ENCODE peak calls at places on chromosome 19, in eight cellular contexts. N, R, I, S, C, L, X and K are unnamed samples.

GRCh38 chr19:47445937-47446402 is 25.7 kb downstream of the SLC8A2 start:
- DNase-seq in N (peak), R (no peak), I (peak), S (peak), C (peak), L (peak), X (no peak), K (no peak)

GRCh38 chr19:48858984-48859710 is 9.3 kb downstream of the PLEKHA4 start:
- DNase-seq in N (no peak), R (no peak), I (no peak), S (peak), C (no peak), L (no peak), X (peak), K (no peak)

GRCh38 chr19:58054792-58055482 is 4.1 kb upstream of the ZNF135 start:
- DNase-seq in N (no peak), R (no peak), I (no peak), S (peak), C (peak), L (no peak), X (peak), K (no peak)

GRCh38 chr19:44689290-44690130 is 9.4 kb upstream of the CEACAM16 start:
- DNase-seq in N (peak), R (peak), I (peak), S (peak), C (peak), L (peak), X (peak), K (peak)

GRCh38 chr19:50550594-50550966 is 17.7 kb downstream of the LRRC4B start:
- DNase-seq in N (no peak), R (no peak), I (no peak), S (no peak), C (no peak), L (no peak), X (no peak), K (no peak)

GRCh38 chr19:8664671-8665057 is 33.9 kb downstream of the ACTL9 start:
- DNase-seq in N (no peak), R (no peak), I (no peak), S (no peak), C (no peak), L (no peak), X (no peak), K (no peak)

GRCh38 chr19:54178581-54179261 is 5.8 kb upstream of the TMC4 start:
- DNase-seq in N (peak), R (no peak), I (no peak), S (peak), C (peak), L (no peak), X (no peak), K (no peak)

GRCh38 chr19:37127999-37128820 is 44.3 kb downstream of the ZNF585A start:
- DNase-seq in N (no peak), R (no peak), I (no peak), S (no peak), C (no peak), L (no peak), X (no peak), K (no peak)

GRCh38 chr19:43552616-43553015 is 19.6 kb downstream of the ZNF575 start:
- DNase-seq in N (no peak), R (no peak), I (no peak), S (no peak), C (no peak), L (no peak), X (no peak), K (no peak)

GRCh38 chr19:32464279-32464678 is 58.7 kb downstream of the DPY19L3 start:
- DNase-seq in N (no peak), R (no peak), I (no peak), S (no peak), C (no peak), L (no peak), X (no peak), K (no peak)

GRCh38 chr19:7918615-7919421 is 1.3 kb upstream of the SNAPC2 start:
- DNase-seq in N (no peak), R (no peak), I (no peak), S (no peak), C (no peak), L (no peak), X (no peak), K (no peak)

GRCh38 chr19:14152713-14153112 is 16.3 kb upstream of the ASF1B start:
- DNase-seq in N (no peak), R (no peak), I (no peak), S (no peak), C (no peak), L (no peak), X (no peak), K (no peak)

GRCh38 chr19:58554494-58555368 is at the start of gene CHMP2A:
- DNase-seq in N (peak), R (peak), I (peak), S (peak), C (peak), L (peak), X (peak), K (peak)

GRCh38 chr19:51689751-51690358 is 3.3 kb upstream of the SPACA6 start:
- DNase-seq in N (peak), R (no peak), I (peak), S (no peak), C (peak), L (peak), X (peak), K (peak)

GRCh38 chr19:5130371-5131030 is 161.6 kb downstream of the KDM4B start:
- DNase-seq in N (no peak), R (no peak), I (no peak), S (peak), C (no peak), L (no peak), X (no peak), K (no peak)

GRCh38 chr19:48991823-48992570 is 1.1 kb downstream of the GYS1 start:
- DNase-seq in N (peak), R (peak), I (peak), S (peak), C (peak), L (peak), X (peak), K (no peak)

GRCh38 chr19:54837542-54837941 is 12.7 kb upstream of the KIR3DL2 start:
- DNase-seq in N (no peak), R (no peak), I (no peak), S (no peak), C (no peak), L (no peak), X (no peak), K (no peak)

GRCh38 chr19:45320997-45321775 is 1.5 kb downstream of the CKM start:
- DNase-seq in N (no peak), R (no peak), I (no peak), S (no peak), C (no peak), L (no peak), X (no peak), K (no peak)

GRCh38 chr19:27972291-27973040 is 1240.5 kb downstream of the UQCRFS1 start:
- DNase-seq in N (no peak), R (no peak), I (peak), S (no peak), C (no peak), L (no peak), X (no peak), K (no peak)

GRCh38 chr19:27935669-27936068 is 1277.3 kb downstream of the UQCRFS1 start:
- DNase-seq in N (no peak), R (no peak), I (no peak), S (no peak), C (no peak), L (no peak), X (no peak), K (no peak)

GRCh38 chr19:18723871-18724377 is 40.4 kb downstream of the CRTC1 start:
- DNase-seq in N (no peak), R (no peak), I (no peak), S (no peak), C (no peak), L (no peak), X (no peak), K (no peak)

GRCh38 chr19:48085904-48086864 is 24.4 kb downstream of the PLA2G4C start:
- DNase-seq in N (no peak), R (no peak), I (no peak), S (no peak), C (no peak), L (no peak), X (no peak), K (no peak)

GRCh38 chr19:518292-519231 is 11.3 kb downstream of the TPGS1 start:
- DNase-seq in N (peak), R (no peak), I (peak), S (peak), C (peak), L (no peak), X (no peak), K (peak)

GRCh38 chr19:38684078-38684861 is 36.8 kb downstream of the ACTN4 start:
- DNase-seq in N (peak), R (no peak), I (peak), S (peak), C (no peak), L (peak), X (peak), K (no peak)

GRCh38 chr19:8575467-8575997 is 1.7 kb downstream of the MYO1F start:
- DNase-seq in N (no peak), R (no peak), I (no peak), S (peak), C (no peak), L (no peak), X (no peak), K (no peak)

GRCh38 chr19:7109678-7110289 is 40.3 kb downstream of the ZNF557 start:
- DNase-seq in N (no peak), R (no peak), I (no peak), S (no peak), C (peak), L (no peak), X (no peak), K (no peak)

GRCh38 chr19:38932425-38933179 is 1.9 kb downstream of the MRPS12 start:
- DNase-seq in N (no peak), R (no peak), I (no peak), S (peak), C (peak), L (no peak), X (no peak), K (no peak)

GRCh38 chr19:1263198-1263597 is 5.9 kb upstream of the CIRBP start:
- DNase-seq in N (no peak), R (no peak), I (no peak), S (no peak), C (no peak), L (no peak), X (no peak), K (no peak)

GRCh38 chr19:27833031-27833430 is 1379.9 kb downstream of the UQCRFS1 start:
- DNase-seq in N (no peak), R (no peak), I (no peak), S (no peak), C (no peak), L (no peak), X (no peak), K (no peak)

GRCh38 chr19:18636969-18637629 is at the start of gene KLHL26:
- DNase-seq in N (no peak), R (no peak), I (no peak), S (no peak), C (no peak), L (no peak), X (no peak), K (no peak)

GRCh38 chr19:53908106-53908932 is 759 bp upstream of the CACNG7 start:
- DNase-seq in N (peak), R (no peak), I (peak), S (peak), C (peak), L (no peak), X (no peak), K (no peak)

GRCh38 chr19:38869836-38870607 is 8.1 kb downstream of the RINL start:
- DNase-seq in N (peak), R (peak), I (peak), S (peak), C (peak), L (peak), X (peak), K (peak)

GRCh38 chr19:45884682-45885555 is 1.0 kb downstream of the IRF2BP1 start:
- DNase-seq in N (no peak), R (no peak), I (no peak), S (no peak), C (peak), L (peak), X (no peak), K (no peak)

GRCh38 chr19:5632657-5633056 is 9.8 kb downstream of the SAFB start:
- DNase-seq in N (no peak), R (no peak), I (no peak), S (no peak), C (no peak), L (no peak), X (no peak), K (no peak)

GRCh38 chr19:29417048-29417447 is 108.7 kb upstream of the VSTM2B start:
- DNase-seq in N (no peak), R (no peak), I (no peak), S (no peak), C (no peak), L (no peak), X (no peak), K (no peak)

GRCh38 chr19:47487551-47488515 is 3.8 kb upstream of the KPTN start:
- DNase-seq in N (no peak), R (no peak), I (no peak), S (no peak), C (no peak), L (no peak), X (no peak), K (no peak)

GRCh38 chr19:55058781-55059610 is 4.0 kb downstream of the RDH13 start:
- DNase-seq in N (no peak), R (no peak), I (no peak), S (no peak), C (no peak), L (no peak), X (no peak), K (no peak)

GRCh38 chr19:34248941-34249340 is 5.4 kb upstream of the GARRE1 start:
- DNase-seq in N (no peak), R (no peak), I (no peak), S (no peak), C (no peak), L (no peak), X (no peak), K (no peak)

GRCh38 chr19:34243876-34244578 is 10.3 kb upstream of the GARRE1 start:
- DNase-seq in N (no peak), R (no peak), I (no peak), S (no peak), C (no peak), L (no peak), X (no peak), K (no peak)

GRCh38 chr19:34246340-34246739 is 8.0 kb upstream of the GARRE1 start:
- DNase-seq in N (no peak), R (no peak), I (no peak), S (no peak), C (peak), L (no peak), X (no peak), K (no peak)

GRCh38 chr19:34241513-34242337 is 12.6 kb upstream of the GARRE1 start:
- DNase-seq in N (no peak), R (no peak), I (peak), S (peak), C (peak), L (no peak), X (no peak), K (no peak)

GRCh38 chr19:34244611-34245299 is 9.6 kb upstream of the GARRE1 start:
- DNase-seq in N (no peak), R (no peak), I (no peak), S (no peak), C (no peak), L (no peak), X (no peak), K (no peak)
- TF ChIP-seq CTCF in N (no peak), R (no peak), I (no peak), S (no peak), C (no peak), L (no peak), X (no peak), K (no peak)

GRCh38 chr19:2815923-2816322 is 3.7 kb upstream of the ZNF554 start:
- DNase-seq in N (no peak), R (no peak), I (no peak), S (no peak), C (no peak), L (no peak), X (no peak), K (no peak)

GRCh38 chr19:2822846-2823245 is 3.2 kb downstream of the ZNF554 start:
- DNase-seq in N (no peak), R (no peak), I (no peak), S (no peak), C (no peak), L (no peak), X (no peak), K (no peak)

GRCh38 chr19:2820112-2820702 is 539 bp downstream of the ZNF554 start:
- DNase-seq in N (no peak), R (no peak), I (peak), S (no peak), C (peak), L (no peak), X (no peak), K (peak)

GRCh38 chr19:2816641-2817040 is 3.0 kb upstream of the ZNF554 start:
- DNase-seq in N (no peak), R (no peak), I (no peak), S (no peak), C (no peak), L (no peak), X (no peak), K (no peak)

DNA sequence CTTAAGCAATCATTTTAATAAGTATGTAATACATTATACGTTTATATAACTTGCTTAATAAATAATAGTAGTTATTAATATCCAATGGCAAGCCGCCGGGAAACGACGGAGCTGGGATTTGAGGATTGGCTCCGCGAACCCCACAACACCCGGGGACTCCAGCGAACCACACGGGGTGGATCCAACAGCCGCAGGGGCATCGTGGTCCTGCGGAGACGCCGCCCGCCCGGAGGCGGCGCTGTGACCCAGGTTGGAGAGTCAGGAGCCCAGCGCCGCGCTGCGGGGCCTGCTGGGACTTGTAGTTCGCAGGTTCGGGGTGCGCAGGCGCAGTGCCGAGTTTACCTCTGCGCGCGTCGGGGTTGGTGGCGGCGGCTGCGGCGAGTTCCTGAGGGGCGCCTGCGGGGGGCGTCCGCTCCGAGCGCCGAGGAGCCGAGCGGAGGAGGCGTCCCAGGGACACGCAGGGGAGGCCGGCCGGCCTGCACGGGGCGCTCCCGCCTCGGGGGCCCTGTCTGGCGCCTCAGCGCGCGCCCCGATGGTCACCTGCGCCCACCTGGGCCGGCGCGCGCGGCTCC is at the start of gene ZNF554:
- DNase-seq in N (peak), R (peak), I (peak), S (peak), C (peak), L (peak), X (peak), K (peak)
- TF ChIP-seq CTCF in N (peak), R (no peak), I (peak), S (peak), C (peak), L (peak), X (peak), K (peak)

GRCh38 chr19:12825259-12826131 is 8.9 kb downstream of the RTBDN start:
- DNase-seq in N (no peak), R (no peak), I (peak), S (no peak), C (peak), L (no peak), X (no peak), K (no peak)
- TF ChIP-seq CTCF in N (peak), R (no peak), I (peak), S (peak), C (peak), L (no peak), X (peak), K (peak)

GRCh38 chr19:56837004-56837403 is 3.5 kb downstream of the PEG3 start:
- DNase-seq in N (no peak), R (no peak), I (no peak), S (no peak), C (no peak), L (peak), X (no peak), K (no peak)
- TF ChIP-seq CTCF in N (no peak), R (no peak), I (no peak), S (no peak), C (no peak), L (no peak), X (no peak), K (no peak)